ENCODE peak calls at places on chromosomes 4 and X, in seven cellular contexts. One of them, this sample, is unnamed.

GRCh38 chrX:39665830-39666518 is 431.8 kb downstream of the BCOR start:
- DNase-seq in stimulated activated CD8-positive, alpha-beta memory T cell treated with anti-CD3 and anti-CD28 coated beads, Interleukin-15, amount 100 ng/mL, for 24 hours: no peak
- DNase-seq in AG08395: no peak
- DNase-seq in IMR-90: peak
- DNase-seq in T-helper 2 cell: no peak
- DNase-seq in amniotic epithelial cell: no peak
- DNase-seq in Caco-2: no peak
- DNase-seq in this sample: no peak

GRCh38 chr4:2800691-2801596 is 8.1 kb downstream of the SH3BP2 start:
- DNase-seq in stimulated activated CD8-positive, alpha-beta memory T cell treated with anti-CD3 and anti-CD28 coated beads, Interleukin-15, amount 100 ng/mL, for 24 hours: no peak
- DNase-seq in AG08395: peak
- DNase-seq in IMR-90: peak
- DNase-seq in T-helper 2 cell: peak
- DNase-seq in amniotic epithelial cell: peak
- DNase-seq in Caco-2: no peak
- DNase-seq in this sample: no peak

GRCh38 chr4:83618991-83619390 is 83.1 kb downstream of the GPAT3 start:
- DNase-seq in stimulated activated CD8-positive, alpha-beta memory T cell treated with anti-CD3 and anti-CD28 coated beads, Interleukin-15, amount 100 ng/mL, for 24 hours: no peak
- DNase-seq in AG08395: peak
- DNase-seq in IMR-90: peak
- DNase-seq in T-helper 2 cell: no peak
- DNase-seq in amniotic epithelial cell: peak
- DNase-seq in Caco-2: no peak
- DNase-seq in this sample: no peak

GRCh38 chr4:1053080-1053661 is 41.7 kb downstream of the FGFRL1 start:
- DNase-seq in stimulated activated CD8-positive, alpha-beta memory T cell treated with anti-CD3 and anti-CD28 coated beads, Interleukin-15, amount 100 ng/mL, for 24 hours: no peak
- DNase-seq in AG08395: peak
- DNase-seq in IMR-90: peak
- DNase-seq in T-helper 2 cell: no peak
- DNase-seq in amniotic epithelial cell: no peak
- DNase-seq in Caco-2: no peak
- DNase-seq in this sample: no peak

GRCh38 chr4:24622435-24622834 is 38.1 kb upstream of the DHX15 start:
- DNase-seq in stimulated activated CD8-positive, alpha-beta memory T cell treated with anti-CD3 and anti-CD28 coated beads, Interleukin-15, amount 100 ng/mL, for 24 hours: no peak
- DNase-seq in AG08395: no peak
- DNase-seq in IMR-90: no peak
- DNase-seq in T-helper 2 cell: no peak
- DNase-seq in amniotic epithelial cell: no peak
- DNase-seq in Caco-2: no peak
- DNase-seq in this sample: no peak

GRCh38 chrX:9627827-9628406 is 137.7 kb downstream of the GPR143 start:
- DNase-seq in stimulated activated CD8-positive, alpha-beta memory T cell treated with anti-CD3 and anti-CD28 coated beads, Interleukin-15, amount 100 ng/mL, for 24 hours: no peak
- DNase-seq in AG08395: peak
- DNase-seq in IMR-90: peak
- DNase-seq in T-helper 2 cell: no peak
- DNase-seq in amniotic epithelial cell: no peak
- DNase-seq in Caco-2: no peak
- DNase-seq in this sample: no peak

GRCh38 chr4:40283968-40284367 is 51.2 kb upstream of the CHRNA9 start:
- DNase-seq in stimulated activated CD8-positive, alpha-beta memory T cell treated with anti-CD3 and anti-CD28 coated beads, Interleukin-15, amount 100 ng/mL, for 24 hours: no peak
- DNase-seq in AG08395: no peak
- DNase-seq in IMR-90: no peak
- DNase-seq in T-helper 2 cell: peak
- DNase-seq in amniotic epithelial cell: no peak
- DNase-seq in Caco-2: peak
- DNase-seq in this sample: no peak

GRCh38 chrX:70970482-70970999 is 39.6 kb upstream of the SLC7A3 start:
- DNase-seq in stimulated activated CD8-positive, alpha-beta memory T cell treated with anti-CD3 and anti-CD28 coated beads, Interleukin-15, amount 100 ng/mL, for 24 hours: no peak
- DNase-seq in AG08395: peak
- DNase-seq in IMR-90: peak
- DNase-seq in T-helper 2 cell: no peak
- DNase-seq in amniotic epithelial cell: peak
- DNase-seq in Caco-2: no peak
- DNase-seq in this sample: no peak

GRCh38 chrX:71992711-71993110 is 82.1 kb downstream of the NHSL2 start:
- DNase-seq in stimulated activated CD8-positive, alpha-beta memory T cell treated with anti-CD3 and anti-CD28 coated beads, Interleukin-15, amount 100 ng/mL, for 24 hours: no peak
- DNase-seq in AG08395: no peak
- DNase-seq in IMR-90: no peak
- DNase-seq in T-helper 2 cell: peak
- DNase-seq in amniotic epithelial cell: no peak
- DNase-seq in Caco-2: no peak
- DNase-seq in this sample: no peak

This sample was measured in GOT3.